ENCODE peak calls at places on chromosome 3, in seven cellular contexts. R is dorsolateral prefrontal cortex, P is prostate gland, G is ovary, K is mammary epithelial cell, M is pancreas, C is fibroblast of pulmonary artery. A is an unnamed sample.

GRCh38 chr3:191492601-191493000 is 31.6 kb downstream of the PYDC2 start:
- DNase-seq in R (no peak), P (no peak), G (no peak), K (peak), M (no peak), C (peak), A (peak)

GRCh38 chr3:119579366-119580147 is at the start of gene ADPRH:
- DNase-seq in R (peak), P (peak), G (peak), K (peak), M (peak), C (peak), A (peak)

GRCh38 chr3:39386331-39386730 is 3.2 kb downstream of the SLC25A38 start:
- DNase-seq in R (no peak), P (no peak), G (no peak), K (no peak), M (no peak), C (no peak), A (no peak)

GRCh38 chr3:171556133-171556532 is 95.9 kb upstream of the TNIK start:
- DNase-seq in R (no peak), P (no peak), G (no peak), K (no peak), M (no peak), C (no peak), A (no peak)

GRCh38 chr3:66378256-66378655 is 122.6 kb downstream of the LRIG1 start:
- DNase-seq in R (no peak), P (no peak), G (no peak), K (no peak), M (no peak), C (peak), A (no peak)

GRCh38 chr3:127092368-127092767 is 100.6 kb upstream of the PRR23E start:
- DNase-seq in R (no peak), P (no peak), G (no peak), K (no peak), M (no peak), C (no peak), A (no peak)

GRCh38 chr3:147962408-147963164 is 553.4 kb downstream of the ZIC1 start:
- DNase-seq in R (no peak), P (no peak), G (no peak), K (no peak), M (no peak), C (no peak), A (no peak)

GRCh38 chr3:123713211-123713610 is 128.4 kb upstream of the HACD2 start:
- DNase-seq in R (no peak), P (no peak), G (no peak), K (no peak), M (no peak), C (no peak), A (no peak)

GRCh38 chr3:116238863-116239262 is 206.4 kb downstream of the LSAMP start:
- DNase-seq in R (no peak), P (no peak), G (no peak), K (peak), M (no peak), C (no peak), A (no peak)

GRCh38 chr3:71416868-71417267 is 166.7 kb downstream of the FOXP1 start:
- DNase-seq in R (no peak), P (no peak), G (no peak), K (no peak), M (no peak), C (no peak), A (no peak)
- TF ChIP-seq CTCF in R (peak), P (no peak), G (no peak), K (no peak), M (no peak), C (peak), A (peak)

DNA sequence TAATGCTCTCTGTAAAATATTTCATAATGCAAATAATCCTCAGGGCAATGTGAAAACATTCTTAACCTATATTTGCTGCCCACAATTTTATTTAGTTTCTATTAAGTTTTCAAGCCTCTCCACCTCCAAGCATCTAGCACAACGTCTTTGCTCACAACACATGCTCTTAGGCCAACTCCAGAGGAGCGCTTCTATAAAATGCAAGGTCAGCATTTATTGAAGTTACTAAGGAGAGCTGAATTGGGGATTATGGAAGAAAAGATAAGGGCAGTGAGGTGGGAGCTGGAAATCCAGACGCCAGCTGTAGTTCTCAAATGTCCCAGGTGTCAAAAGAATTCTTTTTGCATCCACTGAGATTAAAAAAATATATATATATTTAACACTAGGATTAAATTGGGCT is 996 bp downstream of the RABL3 start:
- DNase-seq in R (no peak), P (no peak), G (no peak), K (no peak), M (no peak), C (no peak), A (no peak)
- H3K4me3 ChIP-seq in R (peak), P (peak), G (peak), K (peak), M (no peak), C (peak), A (peak)

GRCh38 chr3:151769175-151769574 is 35.4 kb downstream of the AADACL2 start:
- DNase-seq in R (no peak), P (no peak), G (no peak), K (no peak), M (no peak), C (no peak), A (no peak)
- TF ChIP-seq CTCF in R (no peak), P (no peak), G (no peak), K (no peak), M (no peak), C (no peak), A (no peak)

DNA sequence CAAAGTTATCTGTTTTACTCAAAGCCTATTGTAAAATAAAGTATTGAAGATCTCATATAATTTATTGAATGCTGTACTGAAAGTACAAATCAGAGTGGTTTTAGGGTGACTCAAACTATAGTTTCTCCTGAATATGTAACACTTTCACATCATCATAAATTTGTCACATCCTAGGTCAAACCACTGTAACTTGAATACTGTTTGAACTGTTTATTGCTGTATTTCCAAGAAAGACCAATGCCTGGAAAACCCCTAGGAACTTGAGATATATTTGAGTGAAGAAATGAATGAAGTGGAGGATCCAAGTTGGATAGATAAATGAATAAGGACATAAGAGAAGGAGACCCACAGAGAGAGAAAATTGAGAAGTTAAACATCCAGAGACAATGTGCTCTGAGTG is 348.2 kb downstream of the GRM7 start:
- DNase-seq in R (no peak), P (no peak), G (no peak), K (peak), M (no peak), C (no peak), A (no peak)
- H3K4me3 ChIP-seq in R (no peak), P (no peak), G (no peak), K (no peak), M (no peak), C (no peak), A (no peak)

DNA sequence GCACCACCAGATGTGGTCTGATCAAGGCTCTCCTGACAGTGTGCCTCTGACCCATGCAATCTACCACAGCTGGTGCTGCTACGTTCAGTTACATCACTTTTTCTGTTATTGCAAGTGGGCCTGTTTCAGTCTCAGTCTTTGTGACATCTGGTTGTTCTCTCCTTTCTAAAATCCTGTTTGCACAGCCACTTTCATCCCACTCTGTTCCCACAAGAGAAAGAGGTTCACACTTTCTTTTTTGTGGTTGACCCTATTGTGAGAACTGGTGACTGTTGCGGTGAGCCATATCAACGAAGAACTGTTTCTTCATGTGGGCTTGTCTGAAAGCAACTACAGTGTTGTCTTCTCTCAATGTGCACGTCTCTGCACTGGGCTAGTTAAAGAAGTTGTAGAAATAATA is 342.8 kb upstream of the ARPP21 start:
- DNase-seq in R (no peak), P (no peak), G (no peak), K (no peak), M (no peak), C (peak), A (peak)
- TF ChIP-seq CTCF in R (no peak), P (no peak), G (no peak), K (no peak), M (no peak), C (no peak), A (no peak)

DNA sequence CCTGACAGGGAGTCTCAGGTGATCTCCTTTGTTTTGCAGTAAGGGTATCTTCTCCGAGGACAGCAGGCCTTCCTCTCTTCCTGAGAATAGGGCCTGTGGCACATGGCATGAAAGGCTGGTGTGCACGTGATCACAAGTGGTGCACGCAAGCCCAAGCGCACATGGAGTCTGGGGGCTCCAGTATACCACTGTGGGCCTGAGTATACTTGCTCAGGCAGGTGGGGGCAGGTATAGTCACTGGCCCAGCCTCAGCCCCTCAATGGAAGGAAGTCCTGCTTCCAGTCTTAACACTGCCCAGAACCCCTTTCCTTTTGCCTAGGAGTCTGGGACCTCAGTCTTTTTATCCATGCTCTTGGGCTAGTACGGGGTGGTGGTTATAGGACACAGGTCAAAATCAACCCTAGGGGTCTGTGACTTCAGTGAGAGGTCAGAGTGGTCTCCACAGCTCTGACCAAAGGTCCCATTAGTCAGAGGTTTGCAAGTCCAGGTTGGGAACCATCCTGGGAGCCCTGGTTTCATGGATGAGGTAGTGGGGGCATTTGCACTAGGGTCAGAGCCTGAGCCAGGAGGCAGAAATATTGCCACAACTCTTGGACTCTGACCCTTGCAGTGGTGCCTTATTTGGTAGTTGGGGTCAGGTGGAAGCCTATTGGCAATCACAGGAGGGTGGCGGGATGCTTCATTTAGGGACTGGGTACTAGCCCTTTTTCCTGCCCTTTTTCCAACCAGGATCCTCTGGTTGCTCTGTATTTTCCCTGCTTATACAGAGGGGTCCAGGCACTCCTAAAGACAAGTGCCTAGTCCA is 823 bp upstream of the CCDC71 start:
- DNase-seq in R (no peak), P (no peak), G (no peak), K (no peak), M (no peak), C (no peak), A (no peak)
- H3K4me3 ChIP-seq in R (peak), P (peak), G (peak), K (no peak), M (no peak), C (peak), A (peak)

GRCh38 chr3:46442591-46443530 is 21.8 kb downstream of the LTF start:
- DNase-seq in R (no peak), P (no peak), G (no peak), K (no peak), M (no peak), C (no peak), A (peak)
- TF ChIP-seq CTCF in R (peak), P (no peak), G (no peak), K (no peak), M (no peak), C (no peak), A (peak)

DNA sequence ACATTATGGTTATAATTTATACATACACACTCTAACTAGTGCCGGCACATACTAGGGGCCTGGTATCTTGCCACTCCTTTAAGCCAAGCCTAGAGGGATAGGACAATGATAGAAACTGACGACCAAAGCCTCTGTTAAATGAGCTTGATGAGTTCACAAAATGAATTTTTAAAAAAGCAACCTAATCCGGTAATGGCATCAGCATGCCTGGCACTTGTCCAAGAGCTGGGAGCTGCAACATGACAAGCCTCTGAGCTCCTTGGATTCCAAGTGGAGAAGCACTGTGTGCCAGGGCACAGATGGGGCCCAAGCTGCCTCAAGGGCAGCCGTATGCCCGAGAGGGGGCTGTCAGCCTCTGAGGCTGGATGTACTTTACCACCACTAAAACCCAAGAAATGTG is 9.7 kb downstream of the ETV5 start:
- DNase-seq in R (peak), P (peak), G (no peak), K (peak), M (peak), C (peak), A (peak)
- H3K4me3 ChIP-seq in R (no peak), P (no peak), G (no peak), K (no peak), M (no peak), C (no peak), A (no peak)

GRCh38 chr3:64651286-64651685 is 36.5 kb downstream of the ADAMTS9 start:
- DNase-seq in R (no peak), P (no peak), G (no peak), K (no peak), M (no peak), C (no peak), A (no peak)
- TF ChIP-seq CTCF in R (no peak), P (no peak), G (no peak), K (no peak), M (no peak), C (no peak), A (no peak)

GRCh38 chr3:124731760-124732159 is 1.5 kb downstream of the UMPS start:
- DNase-seq in R (no peak), P (no peak), G (no peak), K (peak), M (no peak), C (no peak), A (no peak)
- H3K4me3 ChIP-seq in R (no peak), P (no peak), G (no peak), K (peak), M (no peak), C (no peak), A (no peak)

A was measured in astrocyte of the spinal cord.